ENCODE peak calls at places on chromosomes 7 and 10, in eight cellular contexts. I is colonic mucosa; H is mesenchymal stem cell; G is lower lobe of right lung; Y is cardiac muscle cell; A is suprapubic skin; V is CD8-positive, alpha-beta memory T cell; B is endodermal cell. J is an unnamed sample.

GRCh38 chr10:82924711-82925110 is 1049.7 kb downstream of the NRG3 start:
- DNase-seq in I (no peak), G (no peak), V (no peak), Y (no peak), B (no peak), A (no peak), H (peak; percentile 27), J (peak; percentile 45)

GRCh38 chr7:11540271-11540761 is 291.7 kb downstream of the THSD7A start:
- DNase-seq in V (no peak), Y (peak; percentile 77), G (no peak), I (no peak), H (peak; percentile 86), B (no peak), A (no peak), J (peak; percentile 1)

GRCh38 chr10:103238506-103239252 is 7.0 kb upstream of the RPEL1 start:
- DNase-seq in B (peak; percentile 84), V (no peak), G (peak; percentile 52), A (no peak), Y (peak; percentile 83), H (peak; percentile 49), I (peak; percentile 82), J (peak; percentile 77)

GRCh38 chr7:30984359-30985107 is 20.8 kb downstream of the GHRHR start:
- DNase-seq in I (no peak), B (peak; percentile 87), G (no peak), H (peak; percentile 38), A (no peak), Y (peak; percentile 48), V (no peak), J (peak; percentile 48)

GRCh38 chr10:107631876-107632275 is 467.4 kb upstream of the SORCS1 start:
- DNase-seq in I (no peak), Y (no peak), H (no peak), B (no peak), A (no peak), V (no peak), G (no peak), J (no peak)

GRCh38 chr7:96342036-96342435 is 20.1 kb upstream of the SLC25A13 start:
- DNase-seq in V (no peak), G (no peak), H (no peak), I (no peak), A (no peak), B (no peak), Y (no peak), J (no peak)

GRCh38 chr10:6416892-6417512 is 163.1 kb downstream of the PRKCQ start:
- DNase-seq in A (no peak), H (peak; percentile 71), Y (peak; percentile 68), I (no peak), V (peak; percentile 49), G (no peak), B (no peak), J (peak; percentile 82)

GRCh38 chr10:66329116-66329515 is 596.7 kb upstream of the LRRTM3 start:
- DNase-seq in V (no peak), G (no peak), Y (no peak), H (no peak), B (no peak), A (no peak), I (no peak), J (no peak)

GRCh38 chr7:5383314-5384098 is 40.1 kb downstream of the TNRC18 start:
- DNase-seq in H (no peak), B (no peak), G (no peak), A (no peak), Y (no peak), V (no peak), I (no peak), J (no peak)

GRCh38 chr10:50604049-50604640 is 19.6 kb downstream of the SGMS1 start:
- DNase-seq in I (no peak), G (no peak), H (peak; percentile 6), V (no peak), Y (peak; percentile 26), A (no peak), B (no peak), J (peak; percentile 24)

GRCh38 chr10:60536529-60537114 is 146.9 kb upstream of the ANK3 start:
- DNase-seq in Y (peak; percentile 21), B (no peak), I (no peak), H (peak; percentile 42), V (no peak), A (no peak), G (no peak), J (no peak)

GRCh38 chr7:63925626-63926460 is 72.8 kb upstream of the ZNF722 start:
- DNase-seq in G (peak; percentile 95), A (peak; percentile 88), B (no peak), H (no peak), V (peak; percentile 97), I (peak; percentile 94), Y (peak; percentile 18), J (no peak)

GRCh38 chr7:28739128-28739527 is 219.0 kb downstream of the TRIL start:
- DNase-seq in Y (no peak), V (no peak), H (no peak), I (no peak), G (no peak), A (no peak), B (no peak), J (no peak)

GRCh38 chr7:82209200-82209599 is 234.4 kb downstream of the CACNA2D1 start:
- DNase-seq in A (no peak), B (no peak), H (no peak), Y (no peak), G (no peak), I (no peak), V (no peak), J (no peak)

GRCh38 chr10:451021-451471 is 238.4 kb downstream of the DIP2C start:
- DNase-seq in H (no peak), I (no peak), Y (no peak), G (no peak), B (no peak), V (peak; percentile 88), A (no peak), J (no peak)

GRCh38 chr10:34024708-34025425 is 690.4 kb upstream of the NRP1 start:
- DNase-seq in V (no peak), A (no peak), G (no peak), H (no peak), B (peak; percentile 74), I (peak; percentile 36), Y (peak; percentile 29), J (no peak)

GRCh38 chr7:30184804-30185487 is 50.2 kb downstream of the MTURN start:
- DNase-seq in Y (no peak), I (no peak), A (no peak), H (no peak), V (no peak), B (no peak), G (no peak), J (no peak)

GRCh38 chr10:92303096-92303495 is 12.1 kb downstream of the MARCHF5 start:
- DNase-seq in I (no peak), Y (no peak), V (no peak), G (no peak), A (no peak), H (no peak), B (no peak), J (no peak)

GRCh38 chr10:98074315-98074911 is 44.0 kb upstream of the CRTAC1 start:
- DNase-seq in A (no peak), B (peak; percentile 72), I (no peak), G (no peak), V (no peak), H (peak; percentile 19), Y (peak; percentile 38), J (peak; percentile 24)

GRCh38 chr10:44261710-44262455 is 123.0 kb downstream of the CXCL12 start:
- DNase-seq in B (no peak), I (peak; percentile 27), G (no peak), Y (peak; percentile 79), A (no peak), H (peak; percentile 42), V (no peak), J (no peak)

GRCh38 chr7:33888206-33888605 is 17.1 kb upstream of the BMPER start:
- DNase-seq in Y (no peak), G (no peak), I (no peak), A (no peak), V (no peak), H (peak; percentile 62), B (peak; percentile 79), J (no peak)

GRCh38 chr10:3902809-3903410 is 117.9 kb upstream of the KLF6 start:
- DNase-seq in V (no peak), B (no peak), H (peak; percentile 76), A (no peak), G (no peak), Y (peak; percentile 31), I (no peak), J (peak; percentile 53)

DNA sequence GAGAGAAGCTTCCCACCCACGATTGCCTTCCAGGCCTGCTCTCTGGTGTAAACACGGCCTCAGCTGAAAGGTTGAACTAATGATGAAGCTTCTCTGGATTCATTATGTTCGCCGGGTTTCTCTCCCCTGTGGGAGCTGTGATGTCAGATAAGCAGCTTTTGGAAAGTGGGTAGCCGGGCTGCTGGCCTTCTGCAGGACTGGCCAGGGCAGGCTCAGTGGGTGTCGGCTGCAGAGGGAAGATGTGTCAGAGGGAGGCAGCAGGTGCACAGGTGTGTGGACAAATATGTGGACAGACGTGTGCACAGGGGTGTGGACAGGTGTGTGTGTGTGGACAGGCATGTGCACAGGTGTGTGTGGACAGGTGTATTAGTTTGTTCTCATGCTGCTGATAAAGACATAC is 28.5 kb upstream of the PSMG3 start:
- DNase-seq in A (no peak), B (peak; percentile 38), Y (no peak), H (no peak), V (no peak), I (no peak), G (no peak), J (no peak)
- H3K4me1 ChIP-seq in A (no peaks in the 10 kb centered on the region), B (no peaks in the 10 kb centered on the region), Y (no peaks in the 10 kb centered on the region), H (no peaks in the 10 kb centered on the region), V (no peaks in the 10 kb centered on the region), I (no peaks in the 10 kb centered on the region), G (no peaks in the 10 kb centered on the region), J (no peaks in the 10 kb centered on the region)

DNA sequence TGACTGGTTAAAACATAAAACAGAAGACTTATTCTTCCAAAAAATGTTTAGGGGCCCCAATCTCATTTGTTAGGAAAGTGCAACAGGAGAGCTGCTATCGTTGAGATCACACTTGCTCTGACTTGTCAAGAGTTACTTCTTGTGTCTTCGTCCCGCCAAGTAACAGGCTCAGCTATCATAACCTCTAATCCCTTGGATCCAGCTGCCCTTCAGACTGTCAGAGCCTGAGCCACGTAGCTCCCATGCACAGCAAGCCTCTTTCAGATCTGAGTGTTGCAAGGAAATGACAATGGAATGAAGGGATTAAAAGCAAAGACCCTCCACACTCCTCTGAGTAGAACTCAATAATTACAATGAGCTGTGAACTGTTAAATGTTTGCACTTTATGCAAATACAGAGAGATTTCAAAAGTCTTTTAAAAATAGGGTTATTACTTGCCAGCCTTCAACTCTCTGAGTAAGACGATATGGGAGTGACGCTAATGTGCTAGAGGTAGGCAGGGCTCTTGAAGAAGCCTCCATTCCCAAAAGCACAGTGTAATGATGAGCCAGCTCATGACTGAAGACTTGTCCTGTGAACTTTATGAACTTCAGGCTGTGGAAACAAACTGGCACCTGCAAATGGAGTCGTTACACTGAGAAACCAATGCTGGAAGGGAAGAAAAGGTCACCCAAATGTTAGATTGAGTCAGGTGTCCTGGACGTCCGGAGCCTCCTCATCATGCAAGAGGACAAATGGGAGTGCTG is 28.4 kb upstream of the CDK13 start:
- DNase-seq in I (no peak), B (peak; percentile 64), Y (no peak), A (no peak), G (no peak), H (no peak), V (no peak), J (no peak)
- H3K4me1 ChIP-seq in I (no peaks in the 10 kb centered on the region), B (no peaks in the 10 kb centered on the region), Y (peaks cover 5% of the 10 kb centered on the region), A (peaks cover 3% of the 10 kb centered on the region), G (no peaks in the 10 kb centered on the region), H (no peaks in the 10 kb centered on the region), V (no peaks in the 10 kb centered on the region), J (peaks cover 3% of the 10 kb centered on the region)

GRCh38 chr10:110363572-110364411 is 59.1 kb upstream of the SMNDC1 start:
- DNase-seq in I (peak; percentile 32), A (no peak), H (no peak), Y (no peak), B (no peak), G (no peak), V (no peak), J (no peak)
- H3K4me1 ChIP-seq in I (no peaks in the 10 kb centered on the region), A (peaks cover 13% of the 10 kb centered on the region), H (peaks cover 34% of the 10 kb centered on the region), Y (peaks cover 18% of the 10 kb centered on the region), B (no peaks in the 10 kb centered on the region), G (no peaks in the 10 kb centered on the region), V (no peaks in the 10 kb centered on the region), J (no peaks in the 10 kb centered on the region)

GRCh38 chr10:70561558-70561957 is 41.0 kb downstream of the PRF1 start:
- DNase-seq in G (no peak), H (no peak), B (peak; percentile 41), Y (no peak), A (no peak), I (no peak), V (no peak), J (no peak)
- H3K4me1 ChIP-seq in G (peaks cover 40% of the 10 kb centered on the region), H (peaks cover 20% of the 10 kb centered on the region), B (no peaks in the 10 kb centered on the region), Y (peaks cover 31% of the 10 kb centered on the region), A (peaks cover 19% of the 10 kb centered on the region), I (no peaks in the 10 kb centered on the region), V (peaks cover 11% of the 10 kb centered on the region), J (peaks cover 23% of the 10 kb centered on the region)